ENCODE peak calls at places on chromosomes 2 and 18, in ten cellular contexts. One of them, this sample, is unnamed.

GRCh38 chr2:30956995-30957394 is 149.7 kb upstream of the CAPN13 start:
- DNase-seq in osteoblast: no peak
- DNase-seq in PC-3: no peak
- DNase-seq in PC-9: no peak
- DNase-seq in neural progenitor cell: no peak
- DNase-seq in lower lobe of right lung: no peak
- DNase-seq in MM.1S: no peak
- DNase-seq in HCT116: no peak
- DNase-seq in upper lobe of right lung: no peak
- DNase-seq in tibial nerve: no peak
- DNase-seq in this sample: no peak

GRCh38 chr2:144361742-144362141 is 158.2 kb downstream of the ZEB2 start:
- DNase-seq in PC-9: no peak
- DNase-seq in tibial nerve: no peak
- DNase-seq in lower lobe of right lung: no peak
- DNase-seq in HCT116: no peak
- DNase-seq in PC-3: no peak
- DNase-seq in osteoblast: no peak
- DNase-seq in MM.1S: no peak
- DNase-seq in upper lobe of right lung: no peak
- DNase-seq in neural progenitor cell: no peak
- DNase-seq in this sample: no peak

GRCh38 chr2:105754011-105754410 is 9.3 kb downstream of the NCK2 start:
- DNase-seq in HCT116: no peak
- DNase-seq in osteoblast: no peak
- DNase-seq in MM.1S: no peak
- DNase-seq in neural progenitor cell: no peak
- DNase-seq in PC-3: no peak
- DNase-seq in lower lobe of right lung: no peak
- DNase-seq in PC-9: no peak
- DNase-seq in tibial nerve: no peak
- DNase-seq in upper lobe of right lung: no peak
- DNase-seq in this sample: no peak

GRCh38 chr2:136437461-136437860 is 319.5 kb upstream of the CXCR4 start:
- DNase-seq in lower lobe of right lung: no peak
- DNase-seq in osteoblast: no peak
- DNase-seq in neural progenitor cell: no peak
- DNase-seq in upper lobe of right lung: no peak
- DNase-seq in PC-3: no peak
- DNase-seq in MM.1S: no peak
- DNase-seq in HCT116: no peak
- DNase-seq in PC-9: no peak
- DNase-seq in tibial nerve: no peak
- DNase-seq in this sample: no peak

GRCh38 chr2:43224131-43224570 is 2.3 kb downstream of the ZFP36L2 start:
- DNase-seq in MM.1S: peak; percentile 53
- DNase-seq in upper lobe of right lung: peak; percentile 86
- DNase-seq in osteoblast: peak; percentile 79
- DNase-seq in neural progenitor cell: peak; percentile 91
- DNase-seq in PC-9: peak; percentile 56
- DNase-seq in tibial nerve: peak; percentile 38
- DNase-seq in HCT116: no peak
- DNase-seq in lower lobe of right lung: peak; percentile 78
- DNase-seq in PC-3: peak; percentile 69
- DNase-seq in this sample: no peak

GRCh38 chr2:182015334-182016109 is 29.9 kb downstream of the PPP1R1C start:
- DNase-seq in MM.1S: no peak
- DNase-seq in neural progenitor cell: no peak
- DNase-seq in PC-3: peak; percentile 9
- DNase-seq in upper lobe of right lung: no peak
- DNase-seq in lower lobe of right lung: no peak
- DNase-seq in HCT116: no peak
- DNase-seq in tibial nerve: no peak
- DNase-seq in osteoblast: no peak
- DNase-seq in PC-9: no peak
- DNase-seq in this sample: peak; percentile 38

GRCh38 chr2:97932975-97933662 is 62.6 kb downstream of the TMEM131 start:
- DNase-seq in MM.1S: peak; percentile 36
- DNase-seq in HCT116: no peak
- DNase-seq in upper lobe of right lung: no peak
- DNase-seq in lower lobe of right lung: no peak
- DNase-seq in neural progenitor cell: no peak
- DNase-seq in tibial nerve: no peak
- DNase-seq in PC-3: no peak
- DNase-seq in PC-9: no peak
- DNase-seq in osteoblast: no peak
- DNase-seq in this sample: no peak

GRCh38 chr18:23690505-23691068 is 1.3 kb downstream of the LAMA3 start:
- DNase-seq in neural progenitor cell: peak; percentile 34
- DNase-seq in HCT116: no peak
- DNase-seq in osteoblast: peak; percentile 76
- DNase-seq in lower lobe of right lung: no peak
- DNase-seq in PC-9: no peak
- DNase-seq in MM.1S: no peak
- DNase-seq in tibial nerve: no peak
- DNase-seq in PC-3: peak; percentile 27
- DNase-seq in upper lobe of right lung: peak; percentile 67
- DNase-seq in this sample: no peak

GRCh38 chr2:27149575-27150405 is 986 bp downstream of the TCF23 start:
- DNase-seq in PC-3: no peak
- DNase-seq in PC-9: no peak
- DNase-seq in neural progenitor cell: no peak
- DNase-seq in upper lobe of right lung: no peak
- DNase-seq in HCT116: no peak
- DNase-seq in tibial nerve: no peak
- DNase-seq in MM.1S: no peak
- DNase-seq in osteoblast: no peak
- DNase-seq in lower lobe of right lung: no peak
- DNase-seq in this sample: no peak

GRCh38 chr2:27154481-27154880 is 5.7 kb downstream of the TCF23 start:
- DNase-seq in neural progenitor cell: no peak
- DNase-seq in upper lobe of right lung: no peak
- DNase-seq in HCT116: no peak
- DNase-seq in osteoblast: no peak
- DNase-seq in MM.1S: no peak
- DNase-seq in tibial nerve: no peak
- DNase-seq in PC-9: no peak
- DNase-seq in PC-3: no peak
- DNase-seq in lower lobe of right lung: no peak
- DNase-seq in this sample: no peak

GRCh38 chr2:27152796-27153464 is 4.1 kb downstream of the TCF23 start:
- DNase-seq in osteoblast: peak; percentile 98
- DNase-seq in neural progenitor cell: no peak
- DNase-seq in tibial nerve: no peak
- DNase-seq in MM.1S: peak; percentile 83
- DNase-seq in lower lobe of right lung: no peak
- DNase-seq in PC-9: peak; percentile 37
- DNase-seq in HCT116: no peak
- DNase-seq in PC-3: peak; percentile 11
- DNase-seq in upper lobe of right lung: no peak
- DNase-seq in this sample: peak; percentile 49

GRCh38 chr2:27150639-27151230 is 1.9 kb downstream of the TCF23 start:
- DNase-seq in upper lobe of right lung: no peak
- DNase-seq in tibial nerve: no peak
- DNase-seq in neural progenitor cell: no peak
- DNase-seq in MM.1S: no peak
- DNase-seq in PC-9: no peak
- DNase-seq in HCT116: no peak
- DNase-seq in osteoblast: no peak
- DNase-seq in PC-3: no peak
- DNase-seq in lower lobe of right lung: no peak
- DNase-seq in this sample: no peak

DNA sequence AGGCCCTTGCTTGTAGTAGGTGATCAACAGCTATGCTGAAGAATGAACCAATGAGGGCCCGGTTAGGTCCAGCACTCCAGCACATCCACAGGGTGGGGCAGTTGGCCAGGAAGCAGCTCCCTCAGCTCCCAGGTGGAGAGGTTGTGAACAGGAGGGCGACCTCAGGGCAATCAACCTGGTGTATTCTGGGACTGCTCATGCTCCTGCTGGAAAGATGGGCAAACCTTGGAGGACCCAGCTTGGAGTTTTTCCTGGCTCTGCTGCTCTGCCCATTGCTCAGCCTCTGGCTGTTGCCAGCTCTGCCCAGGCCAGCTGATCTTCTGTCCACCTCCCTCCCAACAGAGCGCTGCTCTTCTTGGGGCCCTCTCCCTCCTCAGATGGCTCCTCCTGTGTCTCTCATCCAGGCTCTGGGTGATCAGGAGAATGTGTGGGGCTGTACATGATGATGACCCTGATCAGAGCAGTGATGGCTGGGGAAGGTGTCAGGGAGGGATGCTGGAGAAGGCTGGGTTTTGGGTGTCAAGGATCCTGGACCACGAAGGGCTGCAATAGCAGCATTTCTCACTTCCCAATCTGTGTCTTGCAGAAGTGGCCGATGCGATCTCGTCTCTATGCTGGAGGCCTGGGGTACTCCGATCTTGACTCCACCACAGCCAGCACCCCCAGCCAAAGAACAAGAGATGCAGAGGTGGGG is 3.4 kb downstream of the TCF23 start:
- DNase-seq in MM.1S: no peak
- DNase-seq in HCT116: no peak
- DNase-seq in tibial nerve: no peak
- DNase-seq in neural progenitor cell: no peak
- DNase-seq in PC-9: no peak
- DNase-seq in osteoblast: no peak
- DNase-seq in upper lobe of right lung: no peak
- DNase-seq in PC-3: peak; percentile 18
- DNase-seq in lower lobe of right lung: no peak
- DNase-seq in this sample: no peak
- H3K4me1 ChIP-seq in MM.1S: peaks cover 38% of the 10 kb centered on the region
- H3K4me1 ChIP-seq in HCT116: peaks cover 17% of the 10 kb centered on the region
- H3K4me1 ChIP-seq in tibial nerve: no peaks in the 10 kb centered on the region
- H3K4me1 ChIP-seq in neural progenitor cell: no peaks in the 10 kb centered on the region
- H3K4me1 ChIP-seq in PC-9: no peaks in the 10 kb centered on the region
- H3K4me1 ChIP-seq in osteoblast: no peaks in the 10 kb centered on the region
- H3K4me1 ChIP-seq in upper lobe of right lung: no peaks in the 10 kb centered on the region
- H3K4me1 ChIP-seq in PC-3: no peaks in the 10 kb centered on the region
- H3K4me1 ChIP-seq in lower lobe of right lung: no peaks in the 10 kb centered on the region
- H3K4me1 ChIP-seq in this sample: no peaks in the 10 kb centered on the region

GRCh38 chr18:44900627-44901026 is 219.9 kb downstream of the SETBP1 start:
- DNase-seq in lower lobe of right lung: no peak
- DNase-seq in PC-3: peak; percentile 26
- DNase-seq in tibial nerve: no peak
- DNase-seq in neural progenitor cell: no peak
- DNase-seq in PC-9: no peak
- DNase-seq in HCT116: no peak
- DNase-seq in osteoblast: no peak
- DNase-seq in upper lobe of right lung: no peak
- DNase-seq in MM.1S: no peak
- DNase-seq in this sample: no peak

GRCh38 chr18:44901283-44901682 is 220.6 kb downstream of the SETBP1 start:
- DNase-seq in osteoblast: no peak
- DNase-seq in PC-9: no peak
- DNase-seq in tibial nerve: no peak
- DNase-seq in upper lobe of right lung: no peak
- DNase-seq in HCT116: no peak
- DNase-seq in neural progenitor cell: no peak
- DNase-seq in PC-3: no peak
- DNase-seq in MM.1S: no peak
- DNase-seq in lower lobe of right lung: no peak
- DNase-seq in this sample: no peak

GRCh38 chr18:44898536-44898935 is 217.8 kb downstream of the SETBP1 start:
- DNase-seq in tibial nerve: no peak
- DNase-seq in HCT116: no peak
- DNase-seq in neural progenitor cell: peak; percentile 63
- DNase-seq in MM.1S: no peak
- DNase-seq in osteoblast: no peak
- DNase-seq in lower lobe of right lung: no peak
- DNase-seq in upper lobe of right lung: no peak
- DNase-seq in PC-3: no peak
- DNase-seq in PC-9: peak; percentile 54
- DNase-seq in this sample: no peak

GRCh38 chr18:44897445-44898215 is 216.9 kb downstream of the SETBP1 start:
- DNase-seq in PC-9: no peak
- DNase-seq in upper lobe of right lung: no peak
- DNase-seq in tibial nerve: no peak
- DNase-seq in PC-3: no peak
- DNase-seq in HCT116: no peak
- DNase-seq in lower lobe of right lung: no peak
- DNase-seq in neural progenitor cell: no peak
- DNase-seq in MM.1S: no peak
- DNase-seq in osteoblast: no peak
- DNase-seq in this sample: no peak

DNA sequence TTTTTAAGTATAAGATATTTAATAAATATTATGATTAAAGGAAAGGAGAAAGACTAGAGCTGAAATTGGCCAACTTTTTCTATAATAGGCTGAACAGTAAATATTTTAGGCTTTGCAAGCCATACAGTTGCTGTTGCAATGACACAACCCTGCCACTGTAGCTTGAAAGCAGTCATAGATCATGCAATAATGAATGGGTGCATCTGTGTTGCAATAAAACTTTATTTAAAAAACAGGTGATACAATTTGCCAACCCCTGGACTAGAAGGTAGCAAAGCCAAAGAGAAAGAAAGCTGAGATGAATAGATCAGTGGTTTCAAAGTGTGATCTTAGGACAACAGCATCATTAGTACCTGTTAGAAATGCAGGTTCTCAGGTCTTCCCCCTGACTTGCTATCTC is 219.1 kb downstream of the SETBP1 start:
- DNase-seq in upper lobe of right lung: no peak
- DNase-seq in MM.1S: no peak
- DNase-seq in neural progenitor cell: no peak
- DNase-seq in PC-9: no peak
- DNase-seq in lower lobe of right lung: no peak
- DNase-seq in HCT116: no peak
- DNase-seq in osteoblast: no peak
- DNase-seq in PC-3: no peak
- DNase-seq in tibial nerve: no peak
- DNase-seq in this sample: no peak
- TF ChIP-seq CTCF in upper lobe of right lung: no peak
- TF ChIP-seq CTCF in MM.1S: peak; percentile 21
- TF ChIP-seq CTCF in neural progenitor cell: no peak
- TF ChIP-seq CTCF in PC-9: peak; percentile 17
- TF ChIP-seq CTCF in lower lobe of right lung: no peak
- TF ChIP-seq CTCF in HCT116: no peak
- TF ChIP-seq CTCF in osteoblast: no peak
- TF ChIP-seq CTCF in PC-3: peak; percentile 32
- TF ChIP-seq CTCF in tibial nerve: no peak
- TF ChIP-seq CTCF in this sample: peak; percentile 45

GRCh38 chr2:175854665-175855064 is 147.4 kb downstream of the LNPK start:
- DNase-seq in neural progenitor cell: peak; percentile 23
- DNase-seq in PC-9: no peak
- DNase-seq in HCT116: no peak
- DNase-seq in lower lobe of right lung: no peak
- DNase-seq in PC-3: no peak
- DNase-seq in upper lobe of right lung: no peak
- DNase-seq in MM.1S: no peak
- DNase-seq in osteoblast: no peak
- DNase-seq in tibial nerve: no peak
- DNase-seq in this sample: no peak

GRCh38 chr2:175853110-175853509 is 149.0 kb downstream of the LNPK start:
- DNase-seq in lower lobe of right lung: no peak
- DNase-seq in HCT116: no peak
- DNase-seq in neural progenitor cell: no peak
- DNase-seq in upper lobe of right lung: no peak
- DNase-seq in osteoblast: no peak
- DNase-seq in MM.1S: no peak
- DNase-seq in PC-3: no peak
- DNase-seq in tibial nerve: no peak
- DNase-seq in PC-9: no peak
- DNase-seq in this sample: no peak

GRCh38 chr2:175855236-175855635 is 146.8 kb downstream of the LNPK start:
- DNase-seq in tibial nerve: no peak
- DNase-seq in PC-3: no peak
- DNase-seq in upper lobe of right lung: no peak
- DNase-seq in HCT116: no peak
- DNase-seq in MM.1S: no peak
- DNase-seq in neural progenitor cell: no peak
- DNase-seq in PC-9: no peak
- DNase-seq in lower lobe of right lung: no peak
- DNase-seq in osteoblast: no peak
- DNase-seq in this sample: no peak

GRCh38 chr2:175855794-175856453 is 146.1 kb downstream of the LNPK start:
- DNase-seq in neural progenitor cell: no peak
- DNase-seq in tibial nerve: no peak
- DNase-seq in MM.1S: no peak
- DNase-seq in upper lobe of right lung: no peak
- DNase-seq in lower lobe of right lung: no peak
- DNase-seq in HCT116: peak; percentile 18
- DNase-seq in PC-9: no peak
- DNase-seq in osteoblast: peak; percentile 55
- DNase-seq in PC-3: peak; percentile 39
- DNase-seq in this sample: peak; percentile 74

GRCh38 chr2:175854149-175854548 is 147.9 kb downstream of the LNPK start:
- DNase-seq in osteoblast: no peak
- DNase-seq in tibial nerve: no peak
- DNase-seq in HCT116: no peak
- DNase-seq in neural progenitor cell: peak; percentile 65
- DNase-seq in MM.1S: no peak
- DNase-seq in lower lobe of right lung: no peak
- DNase-seq in PC-3: no peak
- DNase-seq in upper lobe of right lung: no peak
- DNase-seq in PC-9: no peak
- DNase-seq in this sample: no peak
- H3K27ac ChIP-seq in osteoblast: no peak overlapping the region
- H3K27ac ChIP-seq in tibial nerve: no peak overlapping the region
- H3K27ac ChIP-seq in HCT116: no peak overlapping the region
- H3K27ac ChIP-seq in neural progenitor cell: no peak overlapping the region
- H3K27ac ChIP-seq in MM.1S: no peak overlapping the region
- H3K27ac ChIP-seq in lower lobe of right lung: no peak overlapping the region
- H3K27ac ChIP-seq in PC-3: no peak overlapping the region
- H3K27ac ChIP-seq in upper lobe of right lung: no peak overlapping the region
- H3K27ac ChIP-seq in PC-9: no peak overlapping the region
- H3K27ac ChIP-seq in this sample: no peak overlapping the region

DNA sequence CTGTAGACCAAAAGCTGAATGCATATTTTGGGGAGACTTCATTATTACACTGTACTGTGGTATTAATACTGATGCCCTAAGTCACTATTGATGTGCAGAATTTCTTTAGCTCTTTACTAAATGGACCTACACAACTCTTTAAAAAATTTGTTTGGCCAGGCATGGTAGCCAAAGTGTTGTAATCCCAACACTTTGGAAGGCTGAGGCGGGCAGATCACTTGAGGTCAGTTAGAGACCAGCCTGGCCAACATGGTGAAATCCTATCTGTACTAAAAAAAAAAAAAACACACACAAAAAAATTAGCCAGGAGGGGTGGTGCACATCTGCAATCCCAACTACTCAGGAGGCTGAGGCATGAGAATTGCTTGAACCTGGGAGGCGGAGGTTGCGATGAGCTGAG is 6.4 kb downstream of the TMEM182 start:
- DNase-seq in lower lobe of right lung: no peak
- DNase-seq in PC-3: no peak
- DNase-seq in neural progenitor cell: no peak
- DNase-seq in upper lobe of right lung: no peak
- DNase-seq in MM.1S: no peak
- DNase-seq in HCT116: no peak
- DNase-seq in PC-9: no peak
- DNase-seq in tibial nerve: no peak
- DNase-seq in osteoblast: no peak
- DNase-seq in this sample: no peak
- H3K4me1 ChIP-seq in lower lobe of right lung: no peaks in the 10 kb centered on the region
- H3K4me1 ChIP-seq in PC-3: no peaks in the 10 kb centered on the region
- H3K4me1 ChIP-seq in neural progenitor cell: peaks cover 9% of the 10 kb centered on the region
- H3K4me1 ChIP-seq in upper lobe of right lung: no peaks in the 10 kb centered on the region
- H3K4me1 ChIP-seq in MM.1S: no peaks in the 10 kb centered on the region
- H3K4me1 ChIP-seq in HCT116: no peaks in the 10 kb centered on the region
- H3K4me1 ChIP-seq in PC-9: no peaks in the 10 kb centered on the region
- H3K4me1 ChIP-seq in tibial nerve: no peaks in the 10 kb centered on the region
- H3K4me1 ChIP-seq in osteoblast: no peaks in the 10 kb centered on the region
- H3K4me1 ChIP-seq in this sample: no peaks in the 10 kb centered on the region

This sample was measured in foreskin keratinocyte.